ENCODE peak calls at places on chromosome 21, in seven cellular contexts. One of them, this sample, is unnamed.

GRCh38 chr21:43209575-43210453 is 41.0 kb downstream of the CRYAA start:
- DNase-seq in lower leg skin: peak
- DNase-seq in iris pigment epithelial cell: peak
- DNase-seq in GM03348: no peak
- DNase-seq in HCEC 1CT: no peak
- DNase-seq in activated T-helper 1 cell treated with anti-CD3 and anti-CD28 coated beads, Interleukin-2, amount 50 U/mL, for 16 hours: no peak
- DNase-seq in occipital lobe: no peak
- DNase-seq in this sample: no peak

GRCh38 chr21:42925114-42925907 is at the start of gene ERVH48-1:
- DNase-seq in lower leg skin: no peak
- DNase-seq in iris pigment epithelial cell: no peak
- DNase-seq in GM03348: no peak
- DNase-seq in HCEC 1CT: no peak
- DNase-seq in activated T-helper 1 cell treated with anti-CD3 and anti-CD28 coated beads, Interleukin-2, amount 50 U/mL, for 16 hours: no peak
- DNase-seq in occipital lobe: no peak
- DNase-seq in this sample: no peak

GRCh38 chr21:43893536-43894205 is 28.6 kb downstream of the AGPAT3 start:
- DNase-seq in lower leg skin: no peak
- DNase-seq in iris pigment epithelial cell: peak
- DNase-seq in GM03348: no peak
- DNase-seq in HCEC 1CT: no peak
- DNase-seq in activated T-helper 1 cell treated with anti-CD3 and anti-CD28 coated beads, Interleukin-2, amount 50 U/mL, for 16 hours: no peak
- DNase-seq in occipital lobe: no peak
- DNase-seq in this sample: no peak

GRCh38 chr21:32611471-32611997 is 643 bp downstream of the CFAP298 start:
- DNase-seq in lower leg skin: no peak
- DNase-seq in iris pigment epithelial cell: peak
- DNase-seq in GM03348: peak
- DNase-seq in HCEC 1CT: peak
- DNase-seq in activated T-helper 1 cell treated with anti-CD3 and anti-CD28 coated beads, Interleukin-2, amount 50 U/mL, for 16 hours: no peak
- DNase-seq in occipital lobe: no peak
- DNase-seq in this sample: no peak

GRCh38 chr21:45379171-45379900 is 25.6 kb upstream of the COL18A1 start:
- DNase-seq in lower leg skin: peak
- DNase-seq in iris pigment epithelial cell: no peak
- DNase-seq in GM03348: no peak
- DNase-seq in HCEC 1CT: no peak
- DNase-seq in activated T-helper 1 cell treated with anti-CD3 and anti-CD28 coated beads, Interleukin-2, amount 50 U/mL, for 16 hours: no peak
- DNase-seq in occipital lobe: no peak
- DNase-seq in this sample: no peak

GRCh38 chr21:46621457-46622182 is 13.9 kb upstream of the PRMT2 start:
- DNase-seq in lower leg skin: no peak
- DNase-seq in iris pigment epithelial cell: no peak
- DNase-seq in GM03348: no peak
- DNase-seq in HCEC 1CT: no peak
- DNase-seq in activated T-helper 1 cell treated with anti-CD3 and anti-CD28 coated beads, Interleukin-2, amount 50 U/mL, for 16 hours: no peak
- DNase-seq in occipital lobe: peak
- DNase-seq in this sample: no peak

GRCh38 chr21:38879912-38880577 is 74.3 kb downstream of the ETS2 start:
- DNase-seq in lower leg skin: no peak
- DNase-seq in iris pigment epithelial cell: no peak
- DNase-seq in GM03348: no peak
- DNase-seq in HCEC 1CT: peak
- DNase-seq in activated T-helper 1 cell treated with anti-CD3 and anti-CD28 coated beads, Interleukin-2, amount 50 U/mL, for 16 hours: no peak
- DNase-seq in occipital lobe: no peak
- DNase-seq in this sample: no peak

GRCh38 chr21:42068256-42068545 is 2.9 kb upstream of the UMODL1 start:
- DNase-seq in lower leg skin: no peak
- DNase-seq in iris pigment epithelial cell: no peak
- DNase-seq in GM03348: no peak
- DNase-seq in HCEC 1CT: no peak
- DNase-seq in activated T-helper 1 cell treated with anti-CD3 and anti-CD28 coated beads, Interleukin-2, amount 50 U/mL, for 16 hours: no peak
- DNase-seq in occipital lobe: no peak
- DNase-seq in this sample: no peak

GRCh38 chr21:28633803-28634572 is 358.7 kb downstream of the LTN1 start:
- DNase-seq in lower leg skin: no peak
- DNase-seq in iris pigment epithelial cell: peak
- DNase-seq in GM03348: peak
- DNase-seq in HCEC 1CT: peak
- DNase-seq in activated T-helper 1 cell treated with anti-CD3 and anti-CD28 coated beads, Interleukin-2, amount 50 U/mL, for 16 hours: no peak
- DNase-seq in occipital lobe: no peak
- DNase-seq in this sample: peak

GRCh38 chr21:33152228-33153130 is 77.3 kb upstream of the IFNAR2 start:
- DNase-seq in lower leg skin: no peak
- DNase-seq in iris pigment epithelial cell: no peak
- DNase-seq in GM03348: no peak
- DNase-seq in HCEC 1CT: no peak
- DNase-seq in activated T-helper 1 cell treated with anti-CD3 and anti-CD28 coated beads, Interleukin-2, amount 50 U/mL, for 16 hours: no peak
- DNase-seq in occipital lobe: no peak
- DNase-seq in this sample: no peak

GRCh38 chr21:17708541-17709265 is 96.0 kb upstream of the BTG3 start:
- DNase-seq in lower leg skin: no peak
- DNase-seq in iris pigment epithelial cell: no peak
- DNase-seq in GM03348: no peak
- DNase-seq in HCEC 1CT: no peak
- DNase-seq in activated T-helper 1 cell treated with anti-CD3 and anti-CD28 coated beads, Interleukin-2, amount 50 U/mL, for 16 hours: no peak
- DNase-seq in occipital lobe: no peak
- DNase-seq in this sample: no peak

GRCh38 chr21:46161800-46162592 is 6.6 kb upstream of the FTCD start:
- DNase-seq in lower leg skin: peak
- DNase-seq in iris pigment epithelial cell: no peak
- DNase-seq in GM03348: no peak
- DNase-seq in HCEC 1CT: no peak
- DNase-seq in activated T-helper 1 cell treated with anti-CD3 and anti-CD28 coated beads, Interleukin-2, amount 50 U/mL, for 16 hours: no peak
- DNase-seq in occipital lobe: no peak
- DNase-seq in this sample: no peak

GRCh38 chr21:42019706-42020105 is 9.5 kb upstream of the ZBTB21 start:
- DNase-seq in lower leg skin: no peak
- DNase-seq in iris pigment epithelial cell: no peak
- DNase-seq in GM03348: no peak
- DNase-seq in HCEC 1CT: no peak
- DNase-seq in activated T-helper 1 cell treated with anti-CD3 and anti-CD28 coated beads, Interleukin-2, amount 50 U/mL, for 16 hours: no peak
- DNase-seq in occipital lobe: no peak
- DNase-seq in this sample: no peak

GRCh38 chr21:19781881-19782652 is 1216.1 kb upstream of the NCAM2 start:
- DNase-seq in lower leg skin: no peak
- DNase-seq in iris pigment epithelial cell: no peak
- DNase-seq in GM03348: no peak
- DNase-seq in HCEC 1CT: no peak
- DNase-seq in activated T-helper 1 cell treated with anti-CD3 and anti-CD28 coated beads, Interleukin-2, amount 50 U/mL, for 16 hours: no peak
- DNase-seq in occipital lobe: no peak
- DNase-seq in this sample: no peak

GRCh38 chr21:36478941-36479340 is 981 bp downstream of the CLDN14 start:
- DNase-seq in lower leg skin: no peak
- DNase-seq in iris pigment epithelial cell: peak
- DNase-seq in GM03348: peak
- DNase-seq in HCEC 1CT: no peak
- DNase-seq in activated T-helper 1 cell treated with anti-CD3 and anti-CD28 coated beads, Interleukin-2, amount 50 U/mL, for 16 hours: no peak
- DNase-seq in occipital lobe: no peak
- DNase-seq in this sample: no peak

GRCh38 chr21:16323586-16323985 is 593.8 kb downstream of the USP25 start:
- DNase-seq in lower leg skin: no peak
- DNase-seq in iris pigment epithelial cell: peak
- DNase-seq in GM03348: no peak
- DNase-seq in HCEC 1CT: peak
- DNase-seq in activated T-helper 1 cell treated with anti-CD3 and anti-CD28 coated beads, Interleukin-2, amount 50 U/mL, for 16 hours: no peak
- DNase-seq in occipital lobe: no peak
- DNase-seq in this sample: no peak

GRCh38 chr21:44013380-44014088 is 1.4 kb downstream of the TRAPPC10 start:
- DNase-seq in lower leg skin: no peak
- DNase-seq in iris pigment epithelial cell: peak
- DNase-seq in GM03348: peak
- DNase-seq in HCEC 1CT: peak
- DNase-seq in activated T-helper 1 cell treated with anti-CD3 and anti-CD28 coated beads, Interleukin-2, amount 50 U/mL, for 16 hours: no peak
- DNase-seq in occipital lobe: no peak
- DNase-seq in this sample: no peak

GRCh38 chr21:19076031-19076430 is 672.4 kb upstream of the TMPRSS15 start:
- DNase-seq in lower leg skin: no peak
- DNase-seq in iris pigment epithelial cell: no peak
- DNase-seq in GM03348: no peak
- DNase-seq in HCEC 1CT: no peak
- DNase-seq in activated T-helper 1 cell treated with anti-CD3 and anti-CD28 coated beads, Interleukin-2, amount 50 U/mL, for 16 hours: no peak
- DNase-seq in occipital lobe: no peak
- DNase-seq in this sample: no peak

GRCh38 chr21:34122047-34122446 is 48.7 kb downstream of the MRPS6 start:
- DNase-seq in lower leg skin: no peak
- DNase-seq in iris pigment epithelial cell: no peak
- DNase-seq in GM03348: no peak
- DNase-seq in HCEC 1CT: no peak
- DNase-seq in activated T-helper 1 cell treated with anti-CD3 and anti-CD28 coated beads, Interleukin-2, amount 50 U/mL, for 16 hours: no peak
- DNase-seq in occipital lobe: no peak
- DNase-seq in this sample: no peak